ENCODE peak calls at places on chromosome 3, in six cellular contexts. One of them, this sample, is unnamed.

GRCh38 chr3:187944391-187945179 is 199.3 kb upstream of the BCL6 start:
- DNase-seq in nephron progenitor cell: no peak
- DNase-seq in HTR-8/SVneo: no peak
- DNase-seq in GM20000: no peak
- DNase-seq in HuH-7: no peak
- DNase-seq in fibroblast of mammary gland: no peak
- DNase-seq in this sample: no peak

GRCh38 chr3:186619787-186620212 is 6.9 kb downstream of the AHSG start:
- DNase-seq in fibroblast of mammary gland: no peak
- DNase-seq in nephron progenitor cell: no peak
- DNase-seq in HTR-8/SVneo: no peak
- DNase-seq in GM20000: no peak
- DNase-seq in HuH-7: no peak
- DNase-seq in this sample: no peak

GRCh38 chr3:158842946-158843345 is 41.1 kb downstream of the MFSD1 start:
- DNase-seq in fibroblast of mammary gland: peak; percentile 37
- DNase-seq in HTR-8/SVneo: no peak
- DNase-seq in GM20000: no peak
- DNase-seq in HuH-7: no peak
- DNase-seq in nephron progenitor cell: no peak
- DNase-seq in this sample: no peak

GRCh38 chr3:164332856-164333802 is 745.2 kb downstream of the SI start:
- DNase-seq in HTR-8/SVneo: no peak
- DNase-seq in fibroblast of mammary gland: no peak
- DNase-seq in GM20000: no peak
- DNase-seq in nephron progenitor cell: no peak
- DNase-seq in HuH-7: no peak
- DNase-seq in this sample: no peak

GRCh38 chr3:60598668-60599067 is 652.6 kb downstream of the FHIT start:
- DNase-seq in HTR-8/SVneo: no peak
- DNase-seq in HuH-7: peak; percentile 1
- DNase-seq in nephron progenitor cell: no peak
- DNase-seq in fibroblast of mammary gland: peak; percentile 68
- DNase-seq in GM20000: no peak
- DNase-seq in this sample: no peak

GRCh38 chr3:156207802-156208685 is 87.7 kb downstream of the KCNAB1 start:
- DNase-seq in HuH-7: no peak
- DNase-seq in GM20000: no peak
- DNase-seq in fibroblast of mammary gland: peak; percentile 90
- DNase-seq in nephron progenitor cell: no peak
- DNase-seq in HTR-8/SVneo: no peak
- DNase-seq in this sample: no peak

GRCh38 chr3:16173696-16174355 is 654 bp upstream of the GALNT15 start:
- DNase-seq in fibroblast of mammary gland: peak; percentile 89
- DNase-seq in GM20000: no peak
- DNase-seq in nephron progenitor cell: no peak
- DNase-seq in HTR-8/SVneo: no peak
- DNase-seq in HuH-7: no peak
- DNase-seq in this sample: no peak

GRCh38 chr3:113552851-113553250 is 20.5 kb downstream of the SIDT1 start:
- DNase-seq in HuH-7: no peak
- DNase-seq in fibroblast of mammary gland: no peak
- DNase-seq in GM20000: peak; percentile 45
- DNase-seq in HTR-8/SVneo: no peak
- DNase-seq in nephron progenitor cell: no peak
- DNase-seq in this sample: peak; percentile 44

GRCh38 chr3:15797600-15798303 is at the start of gene ANKRD28:
- DNase-seq in HuH-7: peak; percentile 25
- DNase-seq in nephron progenitor cell: no peak
- DNase-seq in HTR-8/SVneo: peak; percentile 37
- DNase-seq in fibroblast of mammary gland: peak; percentile 98
- DNase-seq in GM20000: no peak
- DNase-seq in this sample: peak; percentile 55

GRCh38 chr3:15330031-15330596 is 2.3 kb downstream of the SH3BP5 start:
- DNase-seq in fibroblast of mammary gland: peak; percentile 97
- DNase-seq in HTR-8/SVneo: no peak
- DNase-seq in GM20000: peak; percentile 29
- DNase-seq in nephron progenitor cell: peak; percentile 45
- DNase-seq in HuH-7: no peak
- DNase-seq in this sample: peak; percentile 26

GRCh38 chr3:155404486-155404885 is 111.0 kb upstream of the STRIT1 start:
- DNase-seq in HuH-7: no peak
- DNase-seq in nephron progenitor cell: no peak
- DNase-seq in GM20000: no peak
- DNase-seq in HTR-8/SVneo: no peak
- DNase-seq in fibroblast of mammary gland: no peak
- DNase-seq in this sample: no peak

GRCh38 chr3:45060165-45060897 is 34.2 kb downstream of the CLEC3B start:
- DNase-seq in HTR-8/SVneo: no peak
- DNase-seq in nephron progenitor cell: no peak
- DNase-seq in GM20000: no peak
- DNase-seq in HuH-7: no peak
- DNase-seq in fibroblast of mammary gland: no peak
- DNase-seq in this sample: no peak

GRCh38 chr3:37941608-37942540 is 48.7 kb upstream of the VILL start:
- DNase-seq in fibroblast of mammary gland: no peak
- DNase-seq in HuH-7: no peak
- DNase-seq in HTR-8/SVneo: no peak
- DNase-seq in GM20000: no peak
- DNase-seq in nephron progenitor cell: no peak
- DNase-seq in this sample: no peak

GRCh38 chr3:177350051-177350565 is 152.8 kb upstream of the TBL1XR1 start:
- DNase-seq in HuH-7: no peak
- DNase-seq in HTR-8/SVneo: no peak
- DNase-seq in GM20000: no peak
- DNase-seq in fibroblast of mammary gland: no peak
- DNase-seq in nephron progenitor cell: no peak
- DNase-seq in this sample: no peak

GRCh38 chr3:49872801-49873281 is 3.1 kb upstream of the CAMKV start:
- DNase-seq in HuH-7: no peak
- DNase-seq in HTR-8/SVneo: no peak
- DNase-seq in GM20000: no peak
- DNase-seq in nephron progenitor cell: no peak
- DNase-seq in fibroblast of mammary gland: no peak
- DNase-seq in this sample: peak; percentile 17

GRCh38 chr3:59052803-59053411 is 3.1 kb upstream of the CFAP20DC start:
- DNase-seq in HTR-8/SVneo: no peak
- DNase-seq in fibroblast of mammary gland: peak; percentile 62
- DNase-seq in GM20000: peak; percentile 40
- DNase-seq in nephron progenitor cell: no peak
- DNase-seq in HuH-7: no peak
- DNase-seq in this sample: peak; percentile 52

GRCh38 chr3:190013943-190014924 is 106.5 kb downstream of the P3H2 start:
- DNase-seq in GM20000: no peak
- DNase-seq in HTR-8/SVneo: no peak
- DNase-seq in nephron progenitor cell: no peak
- DNase-seq in fibroblast of mammary gland: no peak
- DNase-seq in HuH-7: peak; percentile 22
- DNase-seq in this sample: peak; percentile 78

GRCh38 chr3:125119752-125120369 is 64.1 kb upstream of the HEG1 start:
- DNase-seq in fibroblast of mammary gland: no peak
- DNase-seq in HuH-7: no peak
- DNase-seq in GM20000: peak; percentile 45
- DNase-seq in HTR-8/SVneo: no peak
- DNase-seq in nephron progenitor cell: no peak
- DNase-seq in this sample: peak; percentile 84

GRCh38 chr3:114624047-114624445 is 330.2 kb downstream of the TIGIT start:
- DNase-seq in fibroblast of mammary gland: peak; percentile 68
- DNase-seq in GM20000: no peak
- DNase-seq in HTR-8/SVneo: no peak
- DNase-seq in HuH-7: no peak
- DNase-seq in nephron progenitor cell: no peak
- DNase-seq in this sample: no peak

GRCh38 chr3:138909904-138910303 is 37.0 kb downstream of the FOXL2 start:
- DNase-seq in HTR-8/SVneo: no peak
- DNase-seq in nephron progenitor cell: no peak
- DNase-seq in fibroblast of mammary gland: no peak
- DNase-seq in HuH-7: peak; percentile 18
- DNase-seq in GM20000: no peak
- DNase-seq in this sample: no peak

GRCh38 chr3:186241910-186242821 is 119.9 kb downstream of the DGKG start:
- DNase-seq in GM20000: peak; percentile 66
- DNase-seq in HuH-7: peak; percentile 74
- DNase-seq in nephron progenitor cell: peak; percentile 44
- DNase-seq in HTR-8/SVneo: peak; percentile 48
- DNase-seq in fibroblast of mammary gland: peak; percentile 86
- DNase-seq in this sample: peak; percentile 93

GRCh38 chr3:123068227-123069020 is 1.6 kb downstream of the PDIA5 start:
- DNase-seq in HTR-8/SVneo: no peak
- DNase-seq in HuH-7: peak; percentile 79
- DNase-seq in GM20000: no peak
- DNase-seq in nephron progenitor cell: no peak
- DNase-seq in fibroblast of mammary gland: peak; percentile 57
- DNase-seq in this sample: no peak

GRCh38 chr3:158936530-158937113 is 134.8 kb downstream of the MFSD1 start:
- DNase-seq in HTR-8/SVneo: no peak
- DNase-seq in fibroblast of mammary gland: no peak
- DNase-seq in GM20000: no peak
- DNase-seq in nephron progenitor cell: no peak
- DNase-seq in HuH-7: no peak
- DNase-seq in this sample: no peak

GRCh38 chr3:194987571-194988494 is 283.1 kb downstream of the XXYLT1 start:
- DNase-seq in HuH-7: no peak
- DNase-seq in GM20000: no peak
- DNase-seq in nephron progenitor cell: no peak
- DNase-seq in HTR-8/SVneo: no peak
- DNase-seq in fibroblast of mammary gland: no peak
- DNase-seq in this sample: no peak

GRCh38 chr3:30524357-30525040 is 81.9 kb upstream of the TGFBR2 start:
- DNase-seq in fibroblast of mammary gland: no peak
- DNase-seq in HuH-7: no peak
- DNase-seq in HTR-8/SVneo: no peak
- DNase-seq in nephron progenitor cell: no peak
- DNase-seq in GM20000: no peak
- DNase-seq in this sample: no peak

GRCh38 chr3:4994823-4995499 is 15.7 kb downstream of the BHLHE40 start:
- DNase-seq in GM20000: no peak
- DNase-seq in nephron progenitor cell: peak; percentile 44
- DNase-seq in HTR-8/SVneo: no peak
- DNase-seq in HuH-7: no peak
- DNase-seq in fibroblast of mammary gland: peak; percentile 95
- DNase-seq in this sample: peak; percentile 75

GRCh38 chr3:133463441-133463860 is 63.6 kb downstream of the BFSP2 start:
- DNase-seq in nephron progenitor cell: no peak
- DNase-seq in GM20000: no peak
- DNase-seq in fibroblast of mammary gland: no peak
- DNase-seq in HuH-7: no peak
- DNase-seq in HTR-8/SVneo: no peak
- DNase-seq in this sample: no peak

GRCh38 chr3:58564456-58565160 is 12.6 kb downstream of the FAM107A start:
- DNase-seq in nephron progenitor cell: no peak
- DNase-seq in HuH-7: no peak
- DNase-seq in HTR-8/SVneo: peak; percentile 70
- DNase-seq in fibroblast of mammary gland: peak; percentile 54
- DNase-seq in GM20000: no peak
- DNase-seq in this sample: no peak

This sample was measured in GM12865.